ENCODE peak calls at places on chromosome 17, in eight cellular contexts. Q is SK-N-SH; S is brain pericyte; X is GM04504; L is stimulated activated CD4-positive, alpha-beta T cell treated with anti-CD3 and anti-CD28 coated beads, TNF-alpha, amount 100 ng/mL, for 1 hour; N is pons; T is T-helper 2 cell; D is retina. A is an unnamed sample.

GRCh38 chr17:49631496-49631895 is 46.4 kb downstream of the SPOP start:
- DNase-seq in S (no peak), X (no peak), D (no peak), T (no peak), Q (no peak), L (no peak), N (no peak), A (no peak)

GRCh38 chr17:43935204-43935925 is 6.9 kb downstream of the PPY start:
- DNase-seq in N (no peak), S (no peak), T (no peak), D (no peak), X (no peak), Q (no peak), L (no peak), A (no peak)

GRCh38 chr17:83177611-83178532 is 98.5 kb downstream of the METRNL start:
- DNase-seq in L (no peak), Q (peak), N (no peak), S (no peak), T (no peak), D (peak), X (no peak), A (no peak)

GRCh38 chr17:13518271-13519000 is 83.3 kb downstream of the HS3ST3A1 start:
- DNase-seq in X (peak), S (no peak), L (no peak), T (no peak), Q (no peak), N (no peak), D (no peak), A (no peak)

GRCh38 chr17:73650147-73650546 is 5.9 kb upstream of the SDK2 start:
- DNase-seq in N (no peak), L (no peak), T (peak), Q (peak), S (no peak), X (no peak), D (no peak), A (no peak)

GRCh38 chr17:64103751-64104364 is 26.1 kb downstream of the ERN1 start:
- DNase-seq in L (no peak), S (no peak), N (no peak), D (no peak), Q (no peak), T (no peak), X (no peak), A (no peak)

GRCh38 chr17:560379-560935 is 154.2 kb downstream of the VPS53 start:
- DNase-seq in D (no peak), N (peak), T (no peak), S (no peak), Q (no peak), X (no peak), L (no peak), A (peak)

GRCh38 chr17:70060415-70060814 is 14.6 kb upstream of the KCNJ16 start:
- DNase-seq in T (no peak), N (no peak), X (no peak), L (no peak), Q (no peak), D (no peak), S (no peak), A (no peak)

GRCh38 chr17:68821860-68822693 is 133.1 kb downstream of the ABCA8 start:
- DNase-seq in X (peak), T (no peak), L (no peak), Q (peak), N (no peak), S (peak), D (peak), A (peak)

GRCh38 chr17:17783121-17783824 is 53.5 kb downstream of the SREBF1 start:
- DNase-seq in X (no peak), D (peak), N (peak), T (peak), Q (peak), S (no peak), L (peak), A (no peak)

GRCh38 chr17:66831383-66832220 is 3.3 kb upstream of the CACNG5 start:
- DNase-seq in L (no peak), S (no peak), Q (peak), T (no peak), D (peak), N (no peak), X (no peak), A (no peak)

GRCh38 chr17:38328620-38329019 is 15.1 kb downstream of the GPR179 start:
- DNase-seq in D (no peak), L (no peak), Q (no peak), T (no peak), S (no peak), N (no peak), X (no peak), A (no peak)

GRCh38 chr17:80605326-80606066 is 60.9 kb downstream of the RPTOR start:
- DNase-seq in X (no peak), D (no peak), Q (no peak), T (peak), L (no peak), S (no peak), N (no peak), A (no peak)

GRCh38 chr17:76527430-76528111 is 9.9 kb downstream of the CYGB start:
- DNase-seq in S (peak), D (peak), X (no peak), T (no peak), Q (peak), N (no peak), L (no peak), A (no peak)

GRCh38 chr17:47276868-47277267 is 23.2 kb downstream of the ITGB3 start:
- DNase-seq in L (no peak), X (peak), D (no peak), S (no peak), N (peak), Q (no peak), T (no peak), A (no peak)

GRCh38 chr17:75736173-75736835 is 15.0 kb downstream of the ITGB4 start:
- DNase-seq in D (no peak), L (no peak), S (no peak), Q (no peak), N (no peak), T (no peak), X (no peak), A (no peak)

GRCh38 chr17:21467196-21467595 is 91.0 kb downstream of the KCNJ12 start:
- DNase-seq in S (no peak), T (no peak), L (no peak), Q (no peak), D (no peak), N (no peak), X (no peak), A (no peak)

GRCh38 chr17:67015001-67015400 is 29.4 kb upstream of the CACNG1 start:
- DNase-seq in S (no peak), X (no peak), T (no peak), Q (no peak), D (no peak), N (no peak), L (no peak), A (no peak)

GRCh38 chr17:40502716-40503115 is 1.3 kb upstream of the TNS4 start:
- DNase-seq in T (no peak), S (no peak), D (no peak), L (no peak), Q (no peak), X (no peak), N (no peak), A (no peak)

GRCh38 chr17:67474081-67474661 is 97.1 kb downstream of the PITPNC1 start:
- DNase-seq in X (peak), D (no peak), T (no peak), Q (no peak), S (no peak), N (peak), L (no peak), A (no peak)

GRCh38 chr17:53496356-53496755 is 326.4 kb upstream of the KIF2B start:
- DNase-seq in X (no peak), N (no peak), T (no peak), L (no peak), D (no peak), Q (no peak), S (no peak), A (no peak)

GRCh38 chr17:74478369-74479100 is 12.1 kb downstream of the CD300A start:
- DNase-seq in D (no peak), N (peak), X (no peak), L (no peak), Q (peak), T (peak), S (no peak), A (no peak)

GRCh38 chr17:33142703-33143299 is 150.3 kb downstream of the ASIC2 start:
- DNase-seq in L (no peak), N (no peak), T (peak), D (no peak), S (no peak), X (no peak), Q (no peak), A (peak)

GRCh38 chr17:62800580-62800979 is 7.5 kb downstream of the MARCHF10 start:
- DNase-seq in N (no peak), Q (no peak), X (no peak), L (no peak), S (no peak), D (no peak), T (no peak), A (no peak)

GRCh38 chr17:39527220-39527813 is 66.0 kb downstream of the CDK12 start:
- DNase-seq in S (no peak), D (no peak), L (no peak), Q (no peak), X (no peak), N (peak), T (peak), A (no peak)

GRCh38 chr17:19573075-19573474 is 39.4 kb downstream of the SLC47A1 start:
- DNase-seq in N (no peak), T (no peak), D (no peak), Q (no peak), L (no peak), S (no peak), X (no peak), A (no peak)

GRCh38 chr17:67260051-67260987 is 15.3 kb upstream of the HELZ start:
- DNase-seq in T (no peak), S (peak), Q (no peak), L (no peak), N (no peak), X (peak), D (no peak), A (no peak)

GRCh38 chr17:8209909-8210760 is at the start of gene AURKB:
- DNase-seq in X (peak), T (peak), D (peak), L (peak), Q (peak), N (peak), S (peak), A (peak)

GRCh38 chr17:42653179-42654124 is 5.6 kb upstream of the TUBG2 start:
- DNase-seq in Q (peak), L (no peak), D (peak), T (no peak), X (peak), S (no peak), N (no peak), A (no peak)

GRCh38 chr17:64687376-64687775 is 25.3 kb upstream of the SMURF2 start:
- DNase-seq in N (no peak), X (no peak), D (no peak), L (no peak), T (no peak), Q (no peak), S (no peak), A (no peak)

GRCh38 chr17:77708936-77709335 is 249.6 kb upstream of the TNRC6C start:
- DNase-seq in Q (no peak), D (no peak), X (no peak), L (no peak), S (no peak), N (no peak), T (no peak), A (no peak)

GRCh38 chr17:35021520-35022380 is 41.4 kb downstream of the LIG3 start:
- DNase-seq in N (no peak), T (peak), L (no peak), S (no peak), X (no peak), D (no peak), Q (no peak), A (no peak)

GRCh38 chr17:75915268-75915667 is 10.6 kb upstream of the MRPL38 start:
- DNase-seq in Q (no peak), T (no peak), L (no peak), X (no peak), N (no peak), D (no peak), S (no peak), A (no peak)

GRCh38 chr17:61235821-61236197 is 163.8 kb upstream of the TBX2 start:
- DNase-seq in T (no peak), L (no peak), Q (no peak), X (no peak), N (peak), D (peak), S (no peak), A (no peak)

GRCh38 chr17:1946021-1946932 is 78.9 kb downstream of the RTN4RL1 start:
- DNase-seq in Q (no peak), N (no peak), D (no peak), L (no peak), S (no peak), T (no peak), X (no peak), A (no peak)

GRCh38 chr17:63526861-63527260 is 3.7 kb downstream of the KCNH6 start:
- DNase-seq in N (no peak), D (no peak), Q (no peak), L (no peak), S (no peak), T (no peak), X (no peak), A (no peak)

GRCh38 chr17:18320301-18320700 is 5.2 kb downstream of the SMCR8 start:
- DNase-seq in N (no peak), D (no peak), L (no peak), S (no peak), X (no peak), T (no peak), Q (no peak), A (no peak)

GRCh38 chr17:9271989-9272388 is 250.7 kb downstream of the NTN1 start:
- DNase-seq in Q (no peak), S (no peak), X (no peak), D (peak), T (no peak), L (no peak), N (peak), A (no peak)

A was measured in HS-5.